ENCODE peak calls at places on chromosome 22, in eight cellular contexts. G is GM12865; T is cardiac fibroblast; M is ecto neural progenitor cell; U is coronary artery; C is mucosa of gallbladder; J is stimulated activated CD8-positive, alpha-beta memory T cell treated with anti-CD3 and anti-CD28 coated beads, Interleukin-2, amount 100 ng/mL, for 1 hour; V is cardiac muscle cell. B is an unnamed sample.

GRCh38 chr22:42662114-42663021 is 13.2 kb upstream of the CYB5R3 start:
- DNase-seq in G (peak), T (peak), M (peak), U (peak), C (peak), J (peak), V (peak), B (peak)

GRCh38 chr22:46049726-46050450 is 72.9 kb upstream of the WNT7B start:
- DNase-seq in G (no peak), T (no peak), M (no peak), U (peak), C (no peak), J (no peak), V (no peak), B (no peak)

GRCh38 chr22:37566329-37566837 is 6.1 kb downstream of the CDC42EP1 start:
- DNase-seq in G (peak), T (no peak), M (no peak), U (no peak), C (no peak), J (no peak), V (no peak), B (no peak)

GRCh38 chr22:50723991-50724390 is 14.0 kb upstream of the ACR start:
- DNase-seq in G (no peak), T (no peak), M (no peak), U (no peak), C (no peak), J (no peak), V (no peak), B (no peak)

GRCh38 chr22:39739338-39740027 is 154.1 kb downstream of the ENTHD1 start:
- DNase-seq in G (peak), T (no peak), M (no peak), U (no peak), C (no peak), J (no peak), V (no peak), B (no peak)

GRCh38 chr22:30228509-30229359 is 17.8 kb downstream of the LIF start:
- DNase-seq in G (no peak), T (no peak), M (no peak), U (no peak), C (no peak), J (no peak), V (no peak), B (no peak)

GRCh38 chr22:30186048-30186447 is 60.5 kb downstream of the LIF start:
- DNase-seq in G (no peak), T (no peak), M (no peak), U (no peak), C (no peak), J (no peak), V (no peak), B (no peak)

GRCh38 chr22:50456466-50457234 is 18.2 kb downstream of the SBF1 start:
- DNase-seq in G (no peak), T (no peak), M (no peak), U (no peak), C (no peak), J (no peak), V (no peak), B (no peak)

GRCh38 chr22:46046299-46046685 is 69.3 kb upstream of the WNT7B start:
- DNase-seq in G (no peak), T (no peak), M (no peak), U (no peak), C (no peak), J (no peak), V (no peak), B (no peak)

GRCh38 chr22:24133187-24133965 is 47.9 kb upstream of the SUSD2 start:
- DNase-seq in G (no peak), T (peak), M (no peak), U (no peak), C (no peak), J (no peak), V (peak), B (no peak)

GRCh38 chr22:46750861-46751260 is 11.6 kb upstream of the TBC1D22A start:
- DNase-seq in G (no peak), T (no peak), M (no peak), U (no peak), C (no peak), J (no peak), V (no peak), B (no peak)

GRCh38 chr22:36419177-36419911 is 31.6 kb upstream of the MYH9 start:
- DNase-seq in G (peak), T (peak), M (no peak), U (no peak), C (peak), J (no peak), V (peak), B (no peak)

GRCh38 chr22:40348025-40348658 is 1.8 kb downstream of the ADSL start:
- DNase-seq in G (peak), T (peak), M (peak), U (no peak), C (peak), J (peak), V (peak), B (peak)

GRCh38 chr22:45565171-45565570 is 62.5 kb downstream of the FBLN1 start:
- DNase-seq in G (no peak), T (no peak), M (no peak), U (no peak), C (no peak), J (no peak), V (no peak), B (no peak)

GRCh38 chr22:42933783-42934144 is 76.7 kb upstream of the ARFGAP3 start:
- DNase-seq in G (peak), T (peak), M (no peak), U (no peak), C (no peak), J (no peak), V (no peak), B (no peak)